ENCODE peak calls at places on chromosomes 5 and 9, in ten cellular contexts. C is myocyte; N is H1; X is SW480; A is left cardiac atrium; S is left ventricle myocardium inferior; T is activated T-helper 9 cell treated with anti-CD3 and anti-CD28 coated beads, Interleukin-2, amount 50 U/mL, for 16 hours; G is NCI-H2171; U is fibroblast of pulmonary artery; F is AG10803. I is an unnamed sample.

GRCh38 chr9:129209580-129209979 is 31.5 kb upstream of the IER5L start:
- DNase-seq in C (no peak), N (no peak), X (no peak), A (no peak), S (no peak), T (no peak), G (no peak), U (no peak), F (no peak), I (no peak)

GRCh38 chr5:10595678-10596309 is 31.9 kb downstream of the ANKRD33B start:
- DNase-seq in C (peak), N (no peak), X (peak), A (peak), S (no peak), T (no peak), G (peak), U (peak), F (peak), I (peak)

GRCh38 chr5:40988761-40989510 is 79.6 kb downstream of the C7 start:
- DNase-seq in C (no peak), N (no peak), X (no peak), A (no peak), S (no peak), T (no peak), G (no peak), U (no peak), F (no peak), I (no peak)

GRCh38 chr9:93397664-93398381 is 53.7 kb upstream of the FAM120A start:
- DNase-seq in C (peak), N (no peak), X (no peak), A (no peak), S (no peak), T (no peak), G (no peak), U (peak), F (peak), I (no peak)

GRCh38 chr5:60687927-60688720 is 11.8 kb downstream of the DEPDC1B start:
- DNase-seq in C (peak), N (no peak), X (peak), A (no peak), S (no peak), T (no peak), G (no peak), U (peak), F (peak), I (no peak)

GRCh38 chr9:4530375-4530774 is 40.1 kb downstream of the SLC1A1 start:
- DNase-seq in C (no peak), N (no peak), X (peak), A (no peak), S (no peak), T (no peak), G (no peak), U (peak), F (no peak), I (no peak)

GRCh38 chr5:41264019-41264418 is 50.7 kb upstream of the C6 start:
- DNase-seq in C (no peak), N (no peak), X (no peak), A (peak), S (no peak), T (no peak), G (no peak), U (peak), F (no peak), I (no peak)

GRCh38 chr9:77128125-77128789 is 49.1 kb upstream of the VPS13A start:
- DNase-seq in C (no peak), N (peak), X (no peak), A (no peak), S (no peak), T (no peak), G (no peak), U (no peak), F (no peak), I (no peak)

GRCh38 chr5:181192337-181193046 is 12.5 kb downstream of the TRIM7 start:
- DNase-seq in C (no peak), N (no peak), X (no peak), A (no peak), S (no peak), T (no peak), G (no peak), U (no peak), F (peak), I (no peak)

GRCh38 chr5:81802020-81802419 is 51.1 kb upstream of the SSBP2 start:
- DNase-seq in C (no peak), N (no peak), X (no peak), A (no peak), S (no peak), T (no peak), G (no peak), U (no peak), F (no peak), I (no peak)

GRCh38 chr9:135960328-135961276 is 571 bp downstream of the UBAC1 start:
- DNase-seq in C (no peak), N (no peak), X (no peak), A (no peak), S (no peak), T (no peak), G (no peak), U (no peak), F (no peak), I (no peak)

GRCh38 chr9:94867842-94868312 is 141.4 kb downstream of the AOPEP start:
- DNase-seq in C (peak), N (no peak), X (peak), A (no peak), S (no peak), T (no peak), G (no peak), U (peak), F (peak), I (no peak)

GRCh38 chr5:111697215-111697614 is 59.8 kb downstream of the NREP start:
- DNase-seq in C (no peak), N (no peak), X (no peak), A (no peak), S (no peak), T (no peak), G (peak), U (peak), F (peak), I (no peak)

GRCh38 chr5:35205606-35206005 is 24.7 kb downstream of the PRLR start:
- DNase-seq in C (no peak), N (no peak), X (no peak), A (no peak), S (no peak), T (no peak), G (no peak), U (no peak), F (no peak), I (no peak)

GRCh38 chr9:71929791-71930440 is 18.5 kb downstream of the C9orf85 start:
- DNase-seq in C (peak), N (no peak), X (no peak), A (no peak), S (no peak), T (no peak), G (no peak), U (no peak), F (peak), I (no peak)

GRCh38 chr9:120536949-120537640 is 42.9 kb downstream of the CDK5RAP2 start:
- DNase-seq in C (no peak), N (no peak), X (no peak), A (no peak), S (no peak), T (no peak), G (no peak), U (no peak), F (no peak), I (no peak)

GRCh38 chr5:143562935-143563334 is 159.4 kb upstream of the NR3C1 start:
- DNase-seq in C (peak), N (no peak), X (no peak), A (peak), S (no peak), T (no peak), G (no peak), U (peak), F (peak), I (peak)

GRCh38 chr5:110839004-110839403 is 100.2 kb downstream of the SLC25A46 start:
- DNase-seq in C (no peak), N (no peak), X (no peak), A (peak), S (no peak), T (no peak), G (no peak), U (peak), F (no peak), I (no peak)

GRCh38 chr5:129852747-129853352 is 51.4 kb upstream of the CHSY3 start:
- DNase-seq in C (peak), N (peak), X (peak), A (peak), S (peak), T (peak), G (peak), U (peak), F (peak), I (peak)

GRCh38 chr5:179559280-179560252 is 9.2 kb downstream of the RUFY1 start:
- DNase-seq in C (peak), N (peak), X (peak), A (peak), S (peak), T (peak), G (peak), U (peak), F (peak), I (peak)

GRCh38 chr9:99076483-99077171 is 28.3 kb upstream of the TGFBR1 start:
- DNase-seq in C (peak), N (no peak), X (no peak), A (no peak), S (no peak), T (no peak), G (no peak), U (no peak), F (no peak), I (no peak)

GRCh38 chr9:110950041-110950645 is 88.1 kb downstream of the LPAR1 start:
- DNase-seq in C (peak), N (no peak), X (no peak), A (no peak), S (no peak), T (no peak), G (no peak), U (no peak), F (peak), I (no peak)

GRCh38 chr9:109190151-109190550 is 23.1 kb upstream of the FRRS1L start:
- DNase-seq in C (no peak), N (no peak), X (no peak), A (no peak), S (no peak), T (no peak), G (no peak), U (peak), F (peak), I (no peak)

GRCh38 chr5:103014983-103015382 is 105.0 kb downstream of the GIN1 start:
- DNase-seq in C (no peak), N (no peak), X (no peak), A (no peak), S (no peak), T (no peak), G (no peak), U (peak), F (peak), I (no peak)

GRCh38 chr9:87827341-87827740 is 55.3 kb upstream of the SPATA31E1 start:
- DNase-seq in C (no peak), N (no peak), X (no peak), A (no peak), S (no peak), T (no peak), G (no peak), U (no peak), F (peak), I (no peak)

GRCh38 chr9:111300140-111300735 is 29.8 kb downstream of the OR2K2 start:
- DNase-seq in C (no peak), N (no peak), X (no peak), A (no peak), S (no peak), T (no peak), G (no peak), U (no peak), F (no peak), I (no peak)

GRCh38 chr9:122051401-122052346 is 41.4 kb downstream of the TTLL11 start:
- DNase-seq in C (peak), N (no peak), X (peak), A (no peak), S (no peak), T (peak), G (no peak), U (no peak), F (peak), I (no peak)

GRCh38 chr5:367358-368130 is 46.0 kb downstream of the AHRR start:
- DNase-seq in C (no peak), N (no peak), X (no peak), A (no peak), S (no peak), T (no peak), G (no peak), U (no peak), F (no peak), I (peak)

GRCh38 chr9:69386651-69387050 is 61.6 kb downstream of the ENTREP1 start:
- DNase-seq in C (no peak), N (no peak), X (no peak), A (no peak), S (peak), T (no peak), G (no peak), U (no peak), F (no peak), I (no peak)

GRCh38 chr5:172303090-172303995 is 19.8 kb upstream of the UBTD2 start:
- DNase-seq in C (no peak), N (no peak), X (peak), A (no peak), S (no peak), T (no peak), G (no peak), U (peak), F (peak), I (no peak)

GRCh38 chr9:21412109-21412508 is 3.2 kb downstream of the IFNA8 start:
- DNase-seq in C (no peak), N (no peak), X (no peak), A (no peak), S (no peak), T (no peak), G (no peak), U (no peak), F (no peak), I (no peak)

GRCh38 chr5:56460681-56461191 is 227.6 kb upstream of the ANKRD55 start:
- DNase-seq in C (no peak), N (no peak), X (no peak), A (no peak), S (no peak), T (no peak), G (no peak), U (no peak), F (no peak), I (no peak)

GRCh38 chr5:57677235-57677634 is 194.6 kb upstream of the ACTBL2 start:
- DNase-seq in C (no peak), N (no peak), X (no peak), A (no peak), S (no peak), T (no peak), G (no peak), U (no peak), F (no peak), I (no peak)

GRCh38 chr5:32331217-32331926 is 18.6 kb upstream of the MTMR12 start:
- DNase-seq in C (no peak), N (no peak), X (no peak), A (no peak), S (no peak), T (no peak), G (no peak), U (no peak), F (no peak), I (no peak)

GRCh38 chr5:14501353-14502162 is 80.0 kb upstream of the OTULINL start:
- DNase-seq in C (peak), N (no peak), X (peak), A (no peak), S (no peak), T (no peak), G (no peak), U (no peak), F (no peak), I (no peak)

GRCh38 chr9:69253057-69253456 is 72.0 kb upstream of the ENTREP1 start:
- DNase-seq in C (no peak), N (no peak), X (no peak), A (no peak), S (no peak), T (no peak), G (no peak), U (no peak), F (peak), I (no peak)

GRCh38 chr9:16001856-16002255 is 449.0 kb downstream of the CCDC171 start:
- DNase-seq in C (no peak), N (no peak), X (no peak), A (no peak), S (no peak), T (no peak), G (no peak), U (peak), F (no peak), I (no peak)

GRCh38 chr9:101737705-101738565 is 512 bp downstream of the GRIN3A start:
- DNase-seq in C (no peak), N (no peak), X (no peak), A (peak), S (peak), T (no peak), G (peak), U (no peak), F (no peak), I (no peak)

GRCh38 chr5:8870349-8870748 is 675.5 kb downstream of the SEMA5A start:
- DNase-seq in C (no peak), N (no peak), X (no peak), A (no peak), S (no peak), T (no peak), G (no peak), U (no peak), F (no peak), I (no peak)

I was measured in right atrium auricular region.